ENCODE peak calls at places on chromosomes 3 and 15, in seven cellular contexts. G is small intestine, S is mucosa of descending colon, U is cardiac muscle cell, F is right cardiac atrium, Q is esophagus muscularis mucosa, J is heart right ventricle. I is an unnamed sample.

GRCh38 chr3:43581343-43581742 is 40.5 kb downstream of the ANO10 start:
- DNase-seq in G (no peak), S (no peak), U (no peak), F (no peak), Q (no peak), J (no peak), I (no peak)

GRCh38 chr15:40282144-40282869 is 557 bp downstream of the ANKRD63 start:
- DNase-seq in G (peak; percentile 69), S (peak; percentile 74), U (peak; percentile 15), F (no peak), Q (no peak), J (peak; percentile 55), I (peak; percentile 74)

GRCh38 chr3:7504886-7505775 is 644.2 kb downstream of the GRM7 start:
- DNase-seq in G (peak; percentile 92), S (no peak), U (peak; percentile 96), F (peak; percentile 34), Q (no peak), J (peak; percentile 15), I (peak; percentile 17)

GRCh38 chr15:77097317-77097721 is 26.4 kb upstream of the TSPAN3 start:
- DNase-seq in G (no peak), S (no peak), U (no peak), F (no peak), Q (no peak), J (no peak), I (no peak)

GRCh38 chr15:99050328-99050980 is 42.9 kb upstream of the PGPEP1L start:
- DNase-seq in G (no peak), S (no peak), U (no peak), F (no peak), Q (peak; percentile 78), J (no peak), I (no peak)

GRCh38 chr3:14558029-14558428 is 17.9 kb upstream of the GRIP2 start:
- DNase-seq in G (no peak), S (no peak), U (no peak), F (no peak), Q (no peak), J (no peak), I (no peak)

GRCh38 chr15:89870688-89871288 is 23.0 kb downstream of the AP3S2 start:
- DNase-seq in G (peak; percentile 88), S (no peak), U (no peak), F (no peak), Q (no peak), J (no peak), I (no peak)

GRCh38 chr3:197901626-197902025 is 48.4 kb upstream of the RPL35A start:
- DNase-seq in G (no peak), S (no peak), U (no peak), F (no peak), Q (peak; percentile 45), J (no peak), I (no peak)

GRCh38 chr3:45826321-45826720 is 15.6 kb downstream of the LZTFL1 start:
- DNase-seq in G (no peak), S (no peak), U (no peak), F (no peak), Q (no peak), J (no peak), I (no peak)

GRCh38 chr3:189270248-189270832 is 98.6 kb downstream of the TPRG1 start:
- DNase-seq in G (peak; percentile 75), S (peak; percentile 78), U (peak; percentile 87), F (peak; percentile 30), Q (no peak), J (peak; percentile 21), I (peak; percentile 76)

GRCh38 chr3:54099381-54099780 is 23.0 kb upstream of the CACNA2D3 start:
- DNase-seq in G (no peak), S (no peak), U (no peak), F (peak; percentile 22), Q (no peak), J (no peak), I (no peak)

GRCh38 chr3:141294848-141295247 is 63.2 kb downstream of the PXYLP1 start:
- DNase-seq in G (no peak), S (no peak), U (peak; percentile 59), F (no peak), Q (no peak), J (no peak), I (no peak)

GRCh38 chr3:55380561-55380960 is 106.5 kb downstream of the WNT5A start:
- DNase-seq in G (no peak), S (no peak), U (no peak), F (no peak), Q (no peak), J (no peak), I (no peak)

GRCh38 chr15:36734366-36734765 is 154.9 kb downstream of the CDIN1 start:
- DNase-seq in G (no peak), S (no peak), U (no peak), F (no peak), Q (no peak), J (no peak), I (no peak)
- H3K4me1 ChIP-seq in G (no peaks in the 10 kb centered on the region), S (no peaks in the 10 kb centered on the region), U (peaks cover 59% of the 10 kb centered on the region), F (no peaks in the 10 kb centered on the region), Q (no peaks in the 10 kb centered on the region), J (no peaks in the 10 kb centered on the region), I (no peaks in the 10 kb centered on the region)

GRCh38 chr3:2714856-2715255 is 395.3 kb downstream of the IL5RA start:
- DNase-seq in G (no peak), S (no peak), U (no peak), F (no peak), Q (no peak), J (no peak), I (no peak)
- H3K4me3 ChIP-seq in G (no peak overlapping the region), S (no peak overlapping the region), U (no peak overlapping the region), F (no peak overlapping the region), Q (no peak overlapping the region), J (no peak overlapping the region), I (no peak overlapping the region)

GRCh38 chr3:61730058-61730457 is 168.7 kb downstream of the PTPRG start:
- DNase-seq in G (no peak), S (no peak), U (no peak), F (no peak), Q (no peak), J (no peak), I (no peak)
- H3K4me1 ChIP-seq in G (peaks cover 4% of the 10 kb centered on the region), S (peaks cover 3% of the 10 kb centered on the region), U (peaks cover 18% of the 10 kb centered on the region), F (peaks cover 9% of the 10 kb centered on the region), Q (peaks cover under 1% of the 10 kb centered on the region), J (peaks cover 21% of the 10 kb centered on the region), I (peaks cover 50% of the 10 kb centered on the region)

DNA sequence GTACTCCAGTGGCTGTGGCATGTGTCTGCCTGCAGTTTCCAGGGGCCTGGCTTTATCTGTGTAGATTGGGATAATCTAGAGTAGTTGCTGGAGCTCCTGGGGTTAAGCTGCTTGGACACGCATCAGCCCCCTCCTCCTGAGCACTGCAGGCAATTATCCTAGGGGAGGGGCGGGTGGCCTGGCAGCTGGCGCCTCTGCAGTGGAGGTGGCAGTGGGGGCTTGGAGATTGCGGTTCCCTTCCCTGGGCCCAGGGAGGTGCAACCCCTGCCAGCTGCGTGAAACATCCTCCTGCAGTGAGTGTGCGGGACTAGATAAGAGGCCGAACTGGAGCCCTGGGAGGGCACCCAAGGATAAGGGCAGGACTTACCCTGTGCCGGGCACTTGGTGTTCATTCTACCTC is 68.2 kb downstream of the EFCAB12 start:
- DNase-seq in G (no peak), S (no peak), U (no peak), F (no peak), Q (no peak), J (no peak), I (no peak)
- H3K4me3 ChIP-seq in G (no peak overlapping the region), S (no peak overlapping the region), U (no peak overlapping the region), F (no peak overlapping the region), Q (no peak overlapping the region), J (no peak overlapping the region), I (no peak overlapping the region)

DNA sequence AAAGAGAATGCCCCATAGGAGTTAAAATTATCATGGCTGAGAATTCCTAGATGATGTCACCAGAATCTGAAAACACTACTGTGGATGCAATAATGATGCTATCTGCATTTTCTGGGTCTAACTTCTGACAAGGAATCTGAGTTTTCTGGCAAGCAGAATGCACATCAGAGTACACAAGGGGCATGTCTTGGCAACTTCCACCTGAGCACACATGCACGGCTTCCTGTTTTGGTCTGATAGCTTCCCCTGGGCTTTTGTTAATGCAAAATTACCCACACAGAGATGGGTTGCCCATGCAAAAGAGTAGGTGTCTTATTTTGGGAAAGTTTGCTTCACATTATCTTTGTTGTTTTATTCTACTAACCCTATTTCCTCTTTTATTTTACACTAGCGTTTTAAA is 74.1 kb upstream of the SATB1 start:
- DNase-seq in G (peak; percentile 9), S (no peak), U (no peak), F (no peak), Q (no peak), J (no peak), I (no peak)
- H3K4me1 ChIP-seq in G (no peaks in the 10 kb centered on the region), S (no peaks in the 10 kb centered on the region), U (no peaks in the 10 kb centered on the region), F (no peaks in the 10 kb centered on the region), Q (no peaks in the 10 kb centered on the region), J (no peaks in the 10 kb centered on the region), I (no peaks in the 10 kb centered on the region)

DNA sequence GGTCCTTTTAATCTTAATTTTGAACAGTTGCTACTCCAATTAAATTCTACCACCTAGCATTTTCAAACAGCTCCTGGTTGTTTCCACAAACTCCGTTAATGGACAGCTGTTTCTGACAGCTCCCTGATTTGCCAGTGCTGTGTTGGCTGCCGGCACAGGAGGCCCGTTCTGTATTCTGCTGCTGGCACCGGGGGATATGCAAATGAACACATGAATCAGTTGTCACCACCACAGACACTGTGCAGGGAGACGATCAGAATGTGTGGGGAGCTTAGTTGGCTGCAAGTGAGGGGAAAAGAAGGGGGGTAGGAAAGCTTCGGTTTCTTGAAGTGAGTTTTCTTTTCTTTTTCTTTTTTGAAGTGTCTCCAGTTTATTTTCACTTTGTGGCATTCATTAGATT is 438.6 kb upstream of the ARRDC4 start:
- DNase-seq in G (no peak), S (no peak), U (peak; percentile 60), F (peak; percentile 37), Q (no peak), J (peak; percentile 45), I (no peak)
- H3K4me3 ChIP-seq in G (no peak overlapping the region), S (no peak overlapping the region), U (no peak overlapping the region), F (peak overlapping the region; percentile 47), Q (peak overlapping the region; percentile 18), J (peak overlapping the region; percentile 53), I (no peak overlapping the region)